ENCODE peak calls at places on chromosomes 16 and 17, in six cellular contexts. B is GM12878, R is esophagus muscularis mucosa, K is sigmoid colon, J is cardiac fibroblast, F is tibial artery. L is an unnamed sample.

GRCh38 chr17:35159926-35160325 is 12.3 kb downstream of the UNC45B start:
- DNase-seq in B (no peak), R (no peak), K (no peak), J (no peak), F (no peak), L (no peak)

GRCh38 chr17:80819422-80820164 is 172.0 kb upstream of the CHMP6 start:
- DNase-seq in B (no peak), R (no peak), K (peak), J (no peak), F (no peak), L (no peak)

GRCh38 chr16:4694664-4695451 is 1.5 kb downstream of the NUDT16L1 start:
- DNase-seq in B (no peak), R (no peak), K (peak), J (no peak), F (peak), L (no peak)

GRCh38 chr16:28106467-28106866 is 43.0 kb upstream of the GSG1L start:
- DNase-seq in B (no peak), R (no peak), K (no peak), J (no peak), F (no peak), L (no peak)

GRCh38 chr16:49726155-49726554 is 129.8 kb downstream of the ZNF423 start:
- DNase-seq in B (no peak), R (no peak), K (no peak), J (no peak), F (no peak), L (no peak)

GRCh38 chr17:60743812-60744211 is 66.2 kb downstream of the BCAS3 start:
- DNase-seq in B (no peak), R (no peak), K (no peak), J (peak), F (no peak), L (peak)

GRCh38 chr16:53995378-53995777 is 291.2 kb downstream of the IRX3 start:
- DNase-seq in B (no peak), R (no peak), K (no peak), J (no peak), F (no peak), L (no peak)

GRCh38 chr17:19507673-19508326 is 25.9 kb upstream of the SLC47A1 start:
- DNase-seq in B (peak), R (peak), K (peak), J (peak), F (peak), L (peak)

GRCh38 chr16:22868859-22869258 is 54.9 kb downstream of the HS3ST2 start:
- DNase-seq in B (no peak), R (no peak), K (no peak), J (no peak), F (no peak), L (no peak)

GRCh38 chr17:55264273-55264639 is 504 bp upstream of the HLF start:
- DNase-seq in B (no peak), R (no peak), K (no peak), J (no peak), F (no peak), L (no peak)

GRCh38 chr16:74877706-74878105 is 103.1 kb upstream of the FA2H start:
- DNase-seq in B (no peak), R (no peak), K (no peak), J (no peak), F (no peak), L (no peak)

GRCh38 chr17:72901657-72902056 is 190.8 kb downstream of the SLC39A11 start:
- DNase-seq in B (no peak), R (no peak), K (no peak), J (no peak), F (no peak), L (no peak)

GRCh38 chr17:68944435-68945035 is 10.7 kb downstream of the ABCA8 start:
- DNase-seq in B (no peak), R (no peak), K (no peak), J (no peak), F (no peak), L (no peak)

GRCh38 chr17:73694491-73694890 is 50.2 kb upstream of the SDK2 start:
- DNase-seq in B (no peak), R (no peak), K (no peak), J (no peak), F (no peak), L (no peak)

GRCh38 chr16:53864819-53865491 is 161.0 kb downstream of the FTO start:
- DNase-seq in B (no peak), R (no peak), K (no peak), J (peak), F (no peak), L (no peak)

GRCh38 chr16:69176033-69176780 is 10.8 kb upstream of the SNTB2 start:
- DNase-seq in B (no peak), R (no peak), K (peak), J (peak), F (no peak), L (peak)

GRCh38 chr16:79653337-79654000 is 52.9 kb upstream of the MAF start:
- DNase-seq in B (no peak), R (no peak), K (no peak), J (peak), F (no peak), L (no peak)

GRCh38 chr17:77264617-77265230 is 124.0 kb downstream of the SEC14L1 start:
- DNase-seq in B (no peak), R (no peak), K (no peak), J (no peak), F (no peak), L (no peak)

GRCh38 chr17:2423271-2423670 is 22.4 kb upstream of the MNT start:
- DNase-seq in B (no peak), R (no peak), K (no peak), J (no peak), F (no peak), L (no peak)
- H3K4me3 ChIP-seq in B (no peak), R (no peak), K (no peak), J (no peak), F (no peak), L (no peak)

GRCh38 chr16:70737377-70738082 is 51.7 kb upstream of the MTSS2 start:
- DNase-seq in B (peak), R (no peak), K (peak), J (peak), F (peak), L (peak)
- TF ChIP-seq CTCF in B (no peak), R (no peak), K (no peak), J (no peak), F (no peak), L (no peak)

DNA sequence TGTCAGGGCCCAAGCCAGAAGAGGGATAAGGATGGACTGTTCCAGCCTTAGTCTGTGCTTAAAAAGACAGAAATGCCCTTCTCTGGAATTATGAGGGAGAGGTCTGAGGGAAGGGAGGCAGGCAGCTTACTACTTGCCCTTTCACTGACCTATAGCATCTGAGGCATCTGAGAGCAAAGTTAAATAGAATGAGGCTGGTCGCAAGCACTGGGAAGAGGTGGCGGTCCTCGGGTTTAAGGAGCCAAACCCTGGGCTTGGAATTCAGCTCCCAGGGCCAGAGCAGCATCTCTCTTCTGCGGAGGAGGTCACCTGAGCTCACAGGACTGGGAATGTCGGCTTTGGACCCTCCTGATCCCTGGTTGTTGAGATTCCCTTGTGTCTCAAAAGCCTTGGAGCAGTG is 3.1 kb upstream of the LIMD2 start:
- DNase-seq in B (no peak), R (no peak), K (no peak), J (no peak), F (no peak), L (no peak)
- H3K4me3 ChIP-seq in B (peak), R (no peak), K (no peak), J (no peak), F (no peak), L (no peak)

GRCh38 chr16:71648921-71649320 is 22.9 kb downstream of the MARVELD3 start:
- DNase-seq in B (no peak), R (no peak), K (no peak), J (peak), F (no peak), L (no peak)

GRCh38 chr16:71647391-71647790 is 21.4 kb downstream of the MARVELD3 start:
- DNase-seq in B (no peak), R (no peak), K (no peak), J (no peak), F (no peak), L (no peak)

GRCh38 chr16:71648162-71648561 is 22.2 kb downstream of the MARVELD3 start:
- DNase-seq in B (no peak), R (no peak), K (no peak), J (no peak), F (no peak), L (no peak)

GRCh38 chr16:71645450-71645849 is 19.5 kb downstream of the MARVELD3 start:
- DNase-seq in B (no peak), R (no peak), K (no peak), J (peak), F (no peak), L (peak)
- TF ChIP-seq CTCF in B (peak), R (no peak), K (no peak), J (peak), F (no peak), L (peak)

GRCh38 chr16:2471653-2472487 is 773 bp downstream of the NTN3 start:
- DNase-seq in B (no peak), R (no peak), K (no peak), J (no peak), F (no peak), L (no peak)
- H3K4me3 ChIP-seq in B (no peak), R (peak), K (peak), J (no peak), F (no peak), L (peak)

GRCh38 chr17:4263282-4264215 is at the start of gene ANKFY1:
- DNase-seq in B (peak), R (peak), K (peak), J (peak), F (peak), L (peak)
- TF ChIP-seq CTCF in B (peak), R (no peak), K (no peak), J (no peak), F (peak), L (peak)

GRCh38 chr17:50210249-50211225 is 9.1 kb upstream of the COL1A1 start:
- DNase-seq in B (no peak), R (no peak), K (peak), J (peak), F (peak), L (peak)
- H3K4me3 ChIP-seq in B (no peak), R (peak), K (no peak), J (peak), F (no peak), L (peak)

DNA sequence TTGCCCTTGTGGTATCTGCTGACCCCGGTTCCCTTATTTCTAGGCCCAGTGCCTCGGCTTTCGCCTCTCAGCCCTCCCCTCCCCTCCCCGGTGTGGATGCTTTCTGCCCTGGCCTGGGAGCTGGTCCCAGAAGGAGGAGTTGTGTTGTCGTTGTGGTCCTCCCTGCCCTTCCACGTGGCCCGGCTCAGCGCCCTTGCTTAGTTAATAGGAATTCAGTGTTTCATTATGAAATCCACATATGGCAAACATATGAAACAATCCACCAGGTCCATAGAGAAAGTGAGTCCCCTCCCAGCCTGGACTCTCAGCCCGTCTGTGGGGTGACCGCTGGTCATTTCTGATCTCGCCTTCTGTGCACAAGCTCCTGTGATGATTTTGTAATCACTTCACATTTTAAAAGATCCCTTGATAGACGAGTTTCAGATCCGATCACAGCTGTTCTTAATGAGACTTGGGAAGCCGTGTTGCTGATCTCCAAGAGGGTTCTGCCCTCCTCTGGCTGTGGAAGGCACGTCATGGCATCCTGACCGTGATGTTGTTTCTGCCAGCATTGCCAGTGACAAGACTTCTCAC is 112.1 kb downstream of the BANP start:
- DNase-seq in B (no peak), R (no peak), K (peak), J (peak), F (peak), L (no peak)
- TF ChIP-seq CTCF in B (no peak), R (no peak), K (no peak), J (peak), F (peak), L (peak)